ENCODE peak calls at places on chromosomes 3 and 15, in five cellular contexts. C, O, X, K and S are unnamed samples.

GRCh38 chr3:175255698-175256097 is 396.6 kb downstream of the NAALADL2 start:
- DNase-seq in C (no peak), O (no peak), X (no peak), K (no peak), S (no peak)

GRCh38 chr3:171157286-171157685 is 130.8 kb upstream of the SLC2A2 start:
- DNase-seq in C (no peak), O (peak), X (peak), K (peak), S (no peak)

GRCh38 chr3:149820183-149820582 is 7.2 kb downstream of the RNF13 start:
- DNase-seq in C (no peak), O (no peak), X (no peak), K (no peak), S (no peak)

GRCh38 chr15:59792359-59792758 is 103.2 kb upstream of the BNIP2 start:
- DNase-seq in C (no peak), O (peak), X (no peak), K (no peak), S (no peak)

GRCh38 chr15:93126496-93127083 is 37.6 kb upstream of the RGMA start:
- DNase-seq in C (no peak), O (no peak), X (peak), K (no peak), S (no peak)

GRCh38 chr3:120113128-120114116 is 19.2 kb upstream of the GSK3B start:
- DNase-seq in C (no peak), O (no peak), X (no peak), K (no peak), S (no peak)

GRCh38 chr3:32492684-32493436 is 9.8 kb downstream of the CMTM6 start:
- DNase-seq in C (no peak), O (no peak), X (no peak), K (no peak), S (no peak)

GRCh38 chr3:124826703-124827102 is 60.5 kb downstream of the ITGB5 start:
- DNase-seq in C (no peak), O (peak), X (no peak), K (no peak), S (no peak)

GRCh38 chr15:55999635-56000034 is 6.2 kb upstream of the NEDD4 start:
- DNase-seq in C (no peak), O (no peak), X (no peak), K (no peak), S (no peak)

GRCh38 chr3:159472611-159473010 is 516.0 kb upstream of the IL12A start:
- DNase-seq in C (no peak), O (no peak), X (no peak), K (no peak), S (no peak)

GRCh38 chr15:51443282-51443914 is 101.9 kb downstream of the GLDN start:
- DNase-seq in C (no peak), O (no peak), X (peak), K (no peak), S (no peak)

GRCh38 chr3:187870360-187871203 is 125.3 kb upstream of the BCL6 start:
- DNase-seq in C (no peak), O (no peak), X (no peak), K (no peak), S (no peak)

GRCh38 chr3:188589056-188589455 is 435.1 kb downstream of the LPP start:
- DNase-seq in C (no peak), O (no peak), X (no peak), K (no peak), S (no peak)

GRCh38 chr15:84961707-84962106 is 19.9 kb upstream of the PDE8A start:
- DNase-seq in C (no peak), O (no peak), X (no peak), K (no peak), S (no peak)

GRCh38 chr3:193240850-193241706 is at the start of gene PLAAT1:
- DNase-seq in C (peak), O (peak), X (peak), K (peak), S (no peak)

GRCh38 chr15:69829974-69830373 is 267.7 kb downstream of the TLE3 start:
- DNase-seq in C (no peak), O (no peak), X (no peak), K (no peak), S (no peak)

GRCh38 chr15:95653361-95653805 is 677.1 kb upstream of the NR2F2 start:
- DNase-seq in C (no peak), O (no peak), X (no peak), K (no peak), S (no peak)

GRCh38 chr15:68818671-68819450 is 1.8 kb downstream of the ANP32A start:
- DNase-seq in C (peak), O (no peak), X (peak), K (peak), S (peak)

GRCh38 chr3:52574056-52574965 is 37.9 kb downstream of the UQCC5 start:
- DNase-seq in C (no peak), O (no peak), X (no peak), K (no peak), S (no peak)

GRCh38 chr3:95434436-95434835 is 1371.6 kb downstream of the NSUN3 start:
- DNase-seq in C (no peak), O (no peak), X (no peak), K (no peak), S (no peak)

GRCh38 chr15:64695571-64695992 is 79.8 kb downstream of the RBPMS2 start:
- DNase-seq in C (no peak), O (no peak), X (no peak), K (no peak), S (peak)

GRCh38 chr3:123042413-123042812 is 14.8 kb upstream of the SEMA5B start:
- DNase-seq in C (no peak), O (no peak), X (no peak), K (no peak), S (no peak)

GRCh38 chr3:24829011-24829581 is 334.4 kb upstream of the THRB start:
- DNase-seq in C (no peak), O (peak), X (peak), K (peak), S (no peak)

GRCh38 chr3:194320744-194321243 is 30.3 kb downstream of the CPN2 start:
- DNase-seq in C (no peak), O (no peak), X (peak), K (no peak), S (no peak)

GRCh38 chr15:50880651-50881114 is 27.8 kb upstream of the AP4E1 start:
- DNase-seq in C (no peak), O (no peak), X (no peak), K (no peak), S (no peak)

GRCh38 chr3:42666577-42666998 is 13.1 kb downstream of the ZBTB47 start:
- DNase-seq in C (no peak), O (no peak), X (no peak), K (no peak), S (peak)

GRCh38 chr3:51955893-51956770 is 951 bp downstream of the GPR62 start:
- DNase-seq in C (no peak), O (peak), X (peak), K (peak), S (no peak)

GRCh38 chr3:152834354-152835310 is at the start of gene P2RY1:
- DNase-seq in C (no peak), O (peak), X (peak), K (peak), S (peak)

GRCh38 chr3:126364130-126364695 is 7.0 kb upstream of the KLF15 start:
- DNase-seq in C (no peak), O (no peak), X (peak), K (no peak), S (no peak)

GRCh38 chr15:85542895-85543331 is 162.5 kb downstream of the AKAP13 start:
- DNase-seq in C (no peak), O (no peak), X (no peak), K (no peak), S (no peak)

GRCh38 chr15:83516935-83517334 is 69.8 kb downstream of the SH3GL3 start:
- DNase-seq in C (no peak), O (no peak), X (no peak), K (no peak), S (no peak)

DNA sequence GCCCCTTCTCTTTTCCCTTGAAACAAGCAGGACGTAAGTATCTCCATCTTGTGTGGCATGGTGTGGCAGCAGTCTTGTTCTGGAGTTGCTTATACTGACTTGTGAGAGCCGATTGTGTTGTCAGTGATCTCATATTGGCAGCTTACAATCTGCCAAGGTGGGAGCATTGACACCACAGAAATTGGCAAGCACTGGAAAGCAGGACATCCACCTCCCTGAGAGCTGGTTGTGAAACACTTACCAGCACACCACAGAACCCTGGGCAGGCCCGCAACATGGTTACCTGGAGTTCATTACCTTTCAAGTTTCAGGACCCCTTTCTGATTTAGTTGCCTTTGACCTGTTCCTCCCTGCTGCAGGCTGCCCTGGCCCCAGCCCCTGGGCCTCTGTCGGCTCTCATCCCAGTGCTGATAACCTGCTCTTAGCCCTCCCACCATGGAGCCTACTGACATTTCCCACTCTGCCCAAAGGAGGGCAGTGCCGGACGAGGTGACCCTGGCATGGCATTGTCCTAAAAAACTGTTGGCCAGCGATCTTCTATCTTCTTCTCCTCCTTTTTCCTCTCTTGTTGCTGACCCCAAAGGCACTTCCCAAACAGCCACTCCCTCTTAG is 10.6 kb upstream of the ATP2B2 start:
- DNase-seq in C (no peak), O (peak), X (no peak), K (no peak), S (peak)
- TF ChIP-seq CTCF in C (no peak), O (peak), X (no peak), K (no peak), S (no peak)

GRCh38 chr15:48507416-48508065 is 138.0 kb downstream of the FBN1 start:
- DNase-seq in C (no peak), O (peak), X (no peak), K (no peak), S (no peak)
- TF ChIP-seq CTCF in C (peak), O (peak), X (peak), K (peak), S (peak)

GRCh38 chr3:37703633-37704032 is 158.0 kb upstream of the CTDSPL start:
- DNase-seq in C (no peak), O (no peak), X (no peak), K (no peak), S (no peak)

GRCh38 chr3:37704129-37704528 is 157.6 kb upstream of the CTDSPL start:
- DNase-seq in C (no peak), O (no peak), X (no peak), K (no peak), S (no peak)

GRCh38 chr3:37702478-37703154 is 159.1 kb upstream of the CTDSPL start:
- DNase-seq in C (no peak), O (no peak), X (no peak), K (no peak), S (no peak)

GRCh38 chr3:37701729-37702128 is 160.0 kb upstream of the CTDSPL start:
- DNase-seq in C (no peak), O (no peak), X (no peak), K (no peak), S (no peak)

DNA sequence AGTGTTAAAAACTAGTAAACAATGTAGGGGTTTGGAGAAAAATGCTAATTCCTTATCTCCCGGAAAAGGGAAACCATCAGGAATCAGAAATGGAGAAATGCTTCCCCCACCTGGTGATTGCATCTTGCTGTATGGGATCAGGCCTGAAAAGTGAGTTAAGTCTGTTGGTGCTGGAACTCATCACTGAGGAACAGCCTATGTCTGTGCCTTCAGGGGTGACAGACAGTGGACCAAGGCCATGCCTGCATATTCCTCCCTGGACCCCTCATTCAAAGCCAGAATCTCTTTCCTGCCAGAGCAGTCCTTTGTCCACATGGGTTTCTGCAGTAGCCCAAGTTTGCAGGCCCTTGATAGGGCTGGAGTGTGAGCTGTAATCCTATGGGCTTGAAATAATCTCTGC is 160.8 kb upstream of the CTDSPL start:
- DNase-seq in C (no peak), O (no peak), X (no peak), K (no peak), S (no peak)
- TF ChIP-seq CTCF in C (no peak), O (peak), X (no peak), K (no peak), S (no peak)

GRCh38 chr3:40584625-40585189 is 59.9 kb downstream of the ZNF621 start:
- DNase-seq in C (peak), O (peak), X (peak), K (peak), S (peak)
- TF ChIP-seq CTCF in C (peak), O (peak), X (peak), K (peak), S (peak)

GRCh38 chr3:140576444-140576843 is 101.4 kb upstream of the TRIM42 start:
- DNase-seq in C (no peak), O (no peak), X (no peak), K (no peak), S (no peak)

GRCh38 chr3:140584549-140584948 is 93.3 kb upstream of the TRIM42 start:
- DNase-seq in C (no peak), O (no peak), X (no peak), K (no peak), S (no peak)

GRCh38 chr3:140577911-140578310 is 100.0 kb upstream of the TRIM42 start:
- DNase-seq in C (no peak), O (no peak), X (no peak), K (no peak), S (no peak)

GRCh38 chr3:140580746-140581145 is 97.1 kb upstream of the TRIM42 start:
- DNase-seq in C (no peak), O (no peak), X (no peak), K (no peak), S (no peak)

GRCh38 chr3:140579260-140579659 is 98.6 kb upstream of the TRIM42 start:
- DNase-seq in C (no peak), O (no peak), X (no peak), K (no peak), S (no peak)
- TF ChIP-seq CTCF in C (no peak), O (no peak), X (no peak), K (no peak), S (no peak)

GRCh38 chr3:55013145-55013544 is 85.3 kb upstream of the LRTM1 start:
- DNase-seq in C (no peak), O (no peak), X (no peak), K (no peak), S (no peak)
- TF ChIP-seq CTCF in C (no peak), O (peak), X (no peak), K (no peak), S (no peak)